ENCODE peak calls at places on chromosome 3, in four cellular contexts. One of them, this sample, is unnamed.

GRCh38 chr3:101950510-101950909 is 101.2 kb downstream of the NFKBIZ start:
- DNase-seq in A172: peak
- DNase-seq in WTC11: no peak
- DNase-seq in NCI-H1105 treated with DMSO at 0.1 percent for 48 hours: no peak
- DNase-seq in this sample: no peak

GRCh38 chr3:145006291-145006690 is 1034.7 kb downstream of the DIPK2A start:
- DNase-seq in A172: no peak
- DNase-seq in WTC11: no peak
- DNase-seq in NCI-H1105 treated with DMSO at 0.1 percent for 48 hours: no peak
- DNase-seq in this sample: no peak

GRCh38 chr3:39207361-39208192 is 15.2 kb upstream of the XIRP1 start:
- DNase-seq in A172: no peak
- DNase-seq in WTC11: no peak
- DNase-seq in NCI-H1105 treated with DMSO at 0.1 percent for 48 hours: peak
- DNase-seq in this sample: no peak

GRCh38 chr3:10299679-10300078 is 6.9 kb upstream of the GHRL start:
- DNase-seq in A172: no peak
- DNase-seq in WTC11: no peak
- DNase-seq in NCI-H1105 treated with DMSO at 0.1 percent for 48 hours: no peak
- DNase-seq in this sample: no peak

GRCh38 chr3:122247825-122248185 is 64.3 kb downstream of the CASR start:
- DNase-seq in A172: no peak
- DNase-seq in WTC11: no peak
- DNase-seq in NCI-H1105 treated with DMSO at 0.1 percent for 48 hours: peak
- DNase-seq in this sample: no peak

GRCh38 chr3:13718000-13718399 is 161.9 kb downstream of the WNT7A start:
- DNase-seq in A172: no peak
- DNase-seq in WTC11: no peak
- DNase-seq in NCI-H1105 treated with DMSO at 0.1 percent for 48 hours: no peak
- DNase-seq in this sample: no peak

GRCh38 chr3:172258616-172259015 is 189.6 kb downstream of the GHSR start:
- DNase-seq in A172: no peak
- DNase-seq in WTC11: no peak
- DNase-seq in NCI-H1105 treated with DMSO at 0.1 percent for 48 hours: no peak
- DNase-seq in this sample: no peak

GRCh38 chr3:22937536-22937935 is 265.6 kb upstream of the UBE2E2 start:
- DNase-seq in A172: no peak
- DNase-seq in WTC11: no peak
- DNase-seq in NCI-H1105 treated with DMSO at 0.1 percent for 48 hours: no peak
- DNase-seq in this sample: no peak

GRCh38 chr3:10996345-10997050 is 4.0 kb downstream of the SLC6A1 start:
- DNase-seq in A172: no peak
- DNase-seq in WTC11: no peak
- DNase-seq in NCI-H1105 treated with DMSO at 0.1 percent for 48 hours: no peak
- DNase-seq in this sample: no peak

GRCh38 chr3:193851941-193852674 is 259.1 kb downstream of the OPA1 start:
- DNase-seq in A172: peak
- DNase-seq in WTC11: peak
- DNase-seq in NCI-H1105 treated with DMSO at 0.1 percent for 48 hours: no peak
- DNase-seq in this sample: no peak

GRCh38 chr3:156674911-156675743 is 737 bp downstream of the TIPARP start:
- DNase-seq in A172: peak
- DNase-seq in WTC11: peak
- DNase-seq in NCI-H1105 treated with DMSO at 0.1 percent for 48 hours: peak
- DNase-seq in this sample: no peak

GRCh38 chr3:24704496-24704895 is 209.8 kb upstream of the THRB start:
- DNase-seq in A172: peak
- DNase-seq in WTC11: no peak
- DNase-seq in NCI-H1105 treated with DMSO at 0.1 percent for 48 hours: peak
- DNase-seq in this sample: no peak

GRCh38 chr3:124997303-124998246 is 58.2 kb downstream of the HEG1 start:
- DNase-seq in A172: no peak
- DNase-seq in WTC11: no peak
- DNase-seq in NCI-H1105 treated with DMSO at 0.1 percent for 48 hours: no peak
- DNase-seq in this sample: no peak

GRCh38 chr3:63364495-63364894 is 86.4 kb downstream of the SYNPR start:
- DNase-seq in A172: peak
- DNase-seq in WTC11: no peak
- DNase-seq in NCI-H1105 treated with DMSO at 0.1 percent for 48 hours: no peak
- DNase-seq in this sample: no peak

GRCh38 chr3:123660900-123661299 is 76.0 kb upstream of the HACD2 start:
- DNase-seq in A172: peak
- DNase-seq in WTC11: no peak
- DNase-seq in NCI-H1105 treated with DMSO at 0.1 percent for 48 hours: peak
- DNase-seq in this sample: no peak

GRCh38 chr3:100708989-100709839 is at the start of gene TFG:
- DNase-seq in A172: peak
- DNase-seq in WTC11: peak
- DNase-seq in NCI-H1105 treated with DMSO at 0.1 percent for 48 hours: peak
- DNase-seq in this sample: peak

GRCh38 chr3:187987919-187988318 is 166.0 kb upstream of the LPP start:
- DNase-seq in A172: no peak
- DNase-seq in WTC11: no peak
- DNase-seq in NCI-H1105 treated with DMSO at 0.1 percent for 48 hours: no peak
- DNase-seq in this sample: no peak

GRCh38 chr3:48408823-48409281 is 21.0 kb downstream of the PLXNB1 start:
- DNase-seq in A172: no peak
- DNase-seq in WTC11: peak
- DNase-seq in NCI-H1105 treated with DMSO at 0.1 percent for 48 hours: no peak
- DNase-seq in this sample: no peak

GRCh38 chr3:129345971-129346370 is 67.3 kb downstream of the HMCES start:
- DNase-seq in A172: no peak
- DNase-seq in WTC11: no peak
- DNase-seq in NCI-H1105 treated with DMSO at 0.1 percent for 48 hours: no peak
- DNase-seq in this sample: no peak

GRCh38 chr3:4401441-4401840 is 65.6 kb downstream of the SUMF1 start:
- DNase-seq in A172: no peak
- DNase-seq in WTC11: no peak
- DNase-seq in NCI-H1105 treated with DMSO at 0.1 percent for 48 hours: no peak
- DNase-seq in this sample: no peak

GRCh38 chr3:13955084-13955483 is 75.2 kb upstream of the WNT7A start:
- DNase-seq in A172: no peak
- DNase-seq in WTC11: no peak
- DNase-seq in NCI-H1105 treated with DMSO at 0.1 percent for 48 hours: peak
- DNase-seq in this sample: no peak

GRCh38 chr3:119098620-119099222 is 47.2 kb upstream of the TEX55 start:
- DNase-seq in A172: peak
- DNase-seq in WTC11: no peak
- DNase-seq in NCI-H1105 treated with DMSO at 0.1 percent for 48 hours: peak
- DNase-seq in this sample: no peak

GRCh38 chr3:119643528-119643927 is 16.9 kb downstream of the POPDC2 start:
- DNase-seq in A172: peak
- DNase-seq in WTC11: no peak
- DNase-seq in NCI-H1105 treated with DMSO at 0.1 percent for 48 hours: no peak
- DNase-seq in this sample: no peak

GRCh38 chr3:112352720-112353119 is 19.8 kb downstream of the CD200 start:
- DNase-seq in A172: no peak
- DNase-seq in WTC11: no peak
- DNase-seq in NCI-H1105 treated with DMSO at 0.1 percent for 48 hours: no peak
- DNase-seq in this sample: no peak

GRCh38 chr3:35549690-35550089 is 89.6 kb upstream of the ARPP21 start:
- DNase-seq in A172: no peak
- DNase-seq in WTC11: no peak
- DNase-seq in NCI-H1105 treated with DMSO at 0.1 percent for 48 hours: peak
- DNase-seq in this sample: no peak

GRCh38 chr3:107065094-107065861 is 312.0 kb upstream of the CCDC54 start:
- DNase-seq in A172: peak
- DNase-seq in WTC11: no peak
- DNase-seq in NCI-H1105 treated with DMSO at 0.1 percent for 48 hours: peak
- DNase-seq in this sample: no peak

GRCh38 chr3:142098974-142099373 is 50.4 kb downstream of the TFDP2 start:
- DNase-seq in A172: peak
- DNase-seq in WTC11: no peak
- DNase-seq in NCI-H1105 treated with DMSO at 0.1 percent for 48 hours: no peak
- DNase-seq in this sample: no peak

GRCh38 chr3:150149651-150150051 is 179.0 kb upstream of the PFN2 start:
- DNase-seq in A172: no peak
- DNase-seq in WTC11: no peak
- DNase-seq in NCI-H1105 treated with DMSO at 0.1 percent for 48 hours: peak
- DNase-seq in this sample: no peak

GRCh38 chr3:31922962-31923361 is 58.1 kb downstream of the OSBPL10 start:
- DNase-seq in A172: no peak
- DNase-seq in WTC11: no peak
- DNase-seq in NCI-H1105 treated with DMSO at 0.1 percent for 48 hours: peak
- DNase-seq in this sample: no peak

GRCh38 chr3:143897558-143898305 is 49.5 kb upstream of the SLC9A9 start:
- DNase-seq in A172: peak
- DNase-seq in WTC11: no peak
- DNase-seq in NCI-H1105 treated with DMSO at 0.1 percent for 48 hours: peak
- DNase-seq in this sample: no peak

This sample was measured in cortex of kidney.